ENCODE peak calls at places on chromosomes 6 and 20, in seven cellular contexts. Z is RWPE1, X is AG20443, J is endodermal cell, T is aorta, H is GM12892, O is suprapubic skin. B is an unnamed sample.

GRCh38 chr20:37240337-37241055 is 21.1 kb downstream of the GHRH start:
- DNase-seq in Z (no peak), X (no peak), J (no peak), T (no peak), H (no peak), O (no peak), B (no peak)

GRCh38 chr20:15205023-15205422 is 867.6 kb upstream of the FLRT3 start:
- DNase-seq in Z (no peak), X (no peak), J (no peak), T (no peak), H (no peak), O (no peak), B (no peak)

GRCh38 chr6:162377735-162378134 is 349.8 kb downstream of the PRKN start:
- DNase-seq in Z (no peak), X (peak; percentile 39), J (no peak), T (no peak), H (no peak), O (no peak), B (no peak)

GRCh38 chr20:14235355-14235754 is 102.1 kb downstream of the FLRT3 start:
- DNase-seq in Z (peak; percentile 36), X (peak; percentile 26), J (no peak), T (no peak), H (no peak), O (no peak), B (no peak)

GRCh38 chr20:36541227-36542018 is at the start of gene MYL9:
- DNase-seq in Z (peak; percentile 76), X (peak; percentile 97), J (peak; percentile 88), T (peak; percentile 96), H (peak; percentile 67), O (peak; percentile 95), B (no peak)

GRCh38 chr6:165854061-165854862 is 191.2 kb upstream of the PDE10A start:
- DNase-seq in Z (no peak), X (no peak), J (peak; percentile 80), T (no peak), H (no peak), O (no peak), B (peak; percentile 83)

GRCh38 chr20:32581839-32582658 is 3.1 kb downstream of the NOL4L start:
- DNase-seq in Z (no peak), X (no peak), J (no peak), T (no peak), H (no peak), O (no peak), B (no peak)

GRCh38 chr6:562052-562676 is 94.7 kb downstream of the HUS1B start:
- DNase-seq in Z (no peak), X (no peak), J (no peak), T (no peak), H (no peak), O (no peak), B (no peak)

GRCh38 chr6:109816452-109817374 is 125.6 kb downstream of the FIG4 start:
- DNase-seq in Z (no peak), X (no peak), J (no peak), T (no peak), H (no peak), O (no peak), B (no peak)

GRCh38 chr6:149636116-149636515 is 12.4 kb downstream of the KATNA1 start:
- DNase-seq in Z (no peak), X (no peak), J (no peak), T (no peak), H (no peak), O (no peak), B (no peak)

B was measured in osteocyte.